ENCODE peak calls at places on chromosomes 4 and X, in six cellular contexts. J is BE2C, S is H1, G is GM23248, P is neural progenitor cell, Q is fibroblast of lung. E is an unnamed sample.

GRCh38 chrX:56113785-56114436 is 118.2 kb upstream of the KLF8 start:
- DNase-seq in J (no peak), S (peak; percentile 39), G (no peak), P (peak; percentile 3), Q (no peak), E (no peak)

GRCh38 chrX:40418413-40419195 is 162.2 kb upstream of the ATP6AP2 start:
- DNase-seq in J (no peak), S (no peak), G (no peak), P (no peak), Q (peak; percentile 32), E (no peak)

GRCh38 chr4:144399927-144400326 is 246.0 kb upstream of the HHIP start:
- DNase-seq in J (no peak), S (no peak), G (peak; percentile 72), P (no peak), Q (peak; percentile 97), E (peak; percentile 67)

GRCh38 chrX:25925956-25926355 is 212.2 kb upstream of the MAGEB18 start:
- DNase-seq in J (no peak), S (no peak), G (no peak), P (no peak), Q (peak; percentile 8), E (no peak)

GRCh38 chrX:111823068-111823467 is 52.9 kb upstream of the TRPC5OS start:
- DNase-seq in J (peak; percentile 34), S (peak; percentile 61), G (peak; percentile 36), P (peak; percentile 89), Q (no peak), E (peak; percentile 70)

GRCh38 chr4:66023061-66023460 is 352.8 kb upstream of the EPHA5 start:
- DNase-seq in J (no peak), S (no peak), G (no peak), P (no peak), Q (peak; percentile 19), E (no peak)

GRCh38 chrX:9211269-9211668 is 177.3 kb upstream of the FAM9B start:
- DNase-seq in J (no peak), S (no peak), G (no peak), P (no peak), Q (no peak), E (no peak)

GRCh38 chr4:33407496-33407895 is 2687.3 kb downstream of the PCDH7 start:
- DNase-seq in J (no peak), S (no peak), G (no peak), P (no peak), Q (no peak), E (no peak)

GRCh38 chr4:1218892-1219552 is 29.9 kb downstream of the CTBP1 start:
- DNase-seq in J (no peak), S (no peak), G (no peak), P (no peak), Q (no peak), E (no peak)

GRCh38 chr4:117249333-117249732 is 164.0 kb upstream of the TRAM1L1 start:
- DNase-seq in J (no peak), S (no peak), G (no peak), P (no peak), Q (no peak), E (no peak)

GRCh38 chr4:2036327-2036726 is 22.8 kb upstream of the NAT8L start:
- DNase-seq in J (no peak), S (no peak), G (no peak), P (no peak), Q (no peak), E (no peak)

GRCh38 chrX:124145749-124146148 is 184.2 kb downstream of the STAG2 start:
- DNase-seq in J (no peak), S (no peak), G (no peak), P (no peak), Q (no peak), E (no peak)

DNA sequence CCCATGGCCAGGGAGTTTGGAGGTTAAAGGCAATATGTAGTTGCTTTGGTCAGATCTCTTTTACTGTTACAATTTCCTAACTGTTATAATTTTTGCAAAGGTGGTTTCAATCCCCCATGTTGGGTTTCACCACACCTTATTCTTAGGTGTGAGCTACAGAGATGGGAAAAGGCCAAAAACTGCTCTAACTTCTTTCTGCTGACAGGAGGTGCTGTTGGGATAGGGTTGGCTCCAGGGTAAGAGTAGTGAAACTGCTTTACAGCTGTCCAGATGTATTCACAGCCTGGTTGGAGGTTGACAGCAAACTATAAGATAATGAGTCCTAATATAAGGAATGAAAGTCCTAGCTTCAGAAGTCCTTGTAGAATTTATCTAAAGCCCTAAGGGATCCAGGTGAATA is 181.3 kb upstream of the TEX13D start:
- DNase-seq in J (no peak), S (no peak), G (no peak), P (no peak), Q (no peak), E (no peak)
- H3K9me3 ChIP-seq in J (no peaks in the 10 kb centered on the region), S (peaks cover 5% of the 10 kb centered on the region), G (no peaks in the 10 kb centered on the region), P (no peaks in the 10 kb centered on the region), Q (no peaks in the 10 kb centered on the region), E (no peaks in the 10 kb centered on the region)

GRCh38 chrX:39063037-39063436 is 261.8 kb downstream of the MID1IP1 start:
- DNase-seq in J (no peak), S (no peak), G (no peak), P (no peak), Q (no peak), E (no peak)
- H3K4me3 ChIP-seq in J (no peak overlapping the region), S (no peak overlapping the region), G (no peak overlapping the region), P (no peak overlapping the region), Q (no peak overlapping the region), E (no peak overlapping the region)

DNA sequence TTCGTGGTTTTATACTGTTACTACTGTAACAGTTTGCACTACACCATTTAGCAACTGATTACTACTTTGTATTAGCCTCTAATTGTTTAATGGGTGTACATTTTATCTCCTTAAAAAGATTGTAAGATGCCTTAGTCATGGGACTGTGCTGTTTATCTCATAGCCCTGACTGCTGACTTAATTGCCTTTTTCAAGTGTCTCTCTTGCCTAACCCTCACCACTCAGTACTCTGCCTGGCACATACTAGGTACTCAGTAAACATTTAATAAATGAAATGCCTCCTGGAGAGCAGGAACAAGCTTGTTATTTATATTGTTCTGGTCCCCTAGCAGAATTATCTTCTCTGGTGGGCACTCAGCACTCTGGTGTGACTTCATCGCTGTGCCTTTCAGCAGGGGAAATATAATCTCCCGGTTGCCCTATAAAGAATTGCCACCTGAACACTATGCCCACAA is 1.7 kb upstream of the STIM2 start:
- DNase-seq in J (no peak), S (no peak), G (no peak), P (no peak), Q (peak; percentile 32), E (peak; percentile 29)
- H3K4me1 ChIP-seq in J (peaks cover 3% of the 10 kb centered on the region), S (peaks cover 8% of the 10 kb centered on the region), G (peaks cover 28% of the 10 kb centered on the region), P (peaks cover 43% of the 10 kb centered on the region), Q (peaks cover 12% of the 10 kb centered on the region), E (peaks cover 15% of the 10 kb centered on the region)

DNA sequence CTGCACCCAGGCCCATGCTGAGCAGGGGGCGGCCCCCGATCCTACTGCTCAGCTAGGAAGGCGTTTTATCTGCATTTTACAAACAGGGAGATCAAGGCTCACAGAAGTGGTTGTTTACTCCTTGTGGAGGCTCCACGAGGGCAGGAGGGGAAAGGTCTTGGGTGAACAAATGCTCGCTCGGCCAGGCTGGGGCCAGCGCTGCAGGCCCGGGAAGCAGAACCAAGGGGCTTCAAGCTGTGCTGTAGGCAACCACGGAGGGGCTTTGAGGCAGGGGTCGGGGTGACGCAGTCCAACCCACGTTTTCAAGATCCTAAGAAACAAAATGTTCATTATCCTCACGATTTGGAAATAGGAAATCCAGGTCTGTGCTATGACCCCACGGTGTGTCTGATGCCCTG is 125.8 kb downstream of the HMX1 start:
- DNase-seq in J (no peak), S (peak; percentile 41), G (no peak), P (no peak), Q (no peak), E (no peak)
- H3K9me3 ChIP-seq in J (no peaks in the 10 kb centered on the region), S (no peaks in the 10 kb centered on the region), G (no peaks in the 10 kb centered on the region), P (no peaks in the 10 kb centered on the region), Q (peaks cover 3% of the 10 kb centered on the region), E (no peaks in the 10 kb centered on the region)

GRCh38 chr4:87005369-87005689 is 70.5 kb downstream of the AFF1 start:
- DNase-seq in J (no peak), S (no peak), G (no peak), P (no peak), Q (no peak), E (no peak)
- H3K4me3 ChIP-seq in J (no peak overlapping the region), S (no peak overlapping the region), G (peak overlapping the region; percentile 92), P (no peak overlapping the region), Q (peak overlapping the region; percentile 70), E (peak overlapping the region; percentile 88)

GRCh38 chr4:139658983-139659382 is 6.6 kb upstream of the MGST2 start:
- DNase-seq in J (no peak), S (no peak), G (no peak), P (no peak), Q (no peak), E (no peak)
- H3K4me1 ChIP-seq in J (peaks cover 8% of the 10 kb centered on the region), S (peaks cover 5% of the 10 kb centered on the region), G (peaks cover 11% of the 10 kb centered on the region), P (peaks cover 19% of the 10 kb centered on the region), Q (peaks cover 8% of the 10 kb centered on the region), E (no peaks in the 10 kb centered on the region)

DNA sequence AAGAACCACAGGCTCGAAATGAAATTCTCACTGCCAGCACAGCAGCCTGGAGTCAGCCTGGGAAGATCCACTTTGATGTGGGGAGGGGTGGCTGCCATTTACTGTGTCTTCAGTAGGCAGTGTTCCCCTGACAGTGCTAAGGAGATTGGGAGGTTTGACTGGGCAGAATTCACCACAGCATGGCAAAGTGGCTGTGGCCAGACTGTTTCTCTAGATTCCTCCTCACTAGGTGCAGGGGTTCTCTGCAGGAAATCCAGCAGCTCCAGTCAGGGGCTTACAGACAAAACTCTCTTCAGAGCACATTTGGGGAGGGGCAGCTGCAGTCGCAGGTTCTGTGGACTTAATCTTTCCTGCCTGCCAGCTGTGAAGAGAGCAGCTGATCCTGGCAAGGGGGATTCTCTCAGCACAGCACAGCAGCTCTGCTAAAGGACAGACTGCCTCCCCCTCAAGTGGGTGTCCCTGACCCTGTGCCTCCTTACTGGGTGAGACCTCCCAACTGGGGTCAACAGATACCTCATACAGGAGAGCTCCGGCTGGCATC is 1174.0 kb downstream of the RAPGEF2 start:
- DNase-seq in J (no peak), S (no peak), G (no peak), P (peak; percentile 51), Q (no peak), E (peak; percentile 3)
- H3K9me3 ChIP-seq in J (no peaks in the 10 kb centered on the region), S (no peaks in the 10 kb centered on the region), G (no peaks in the 10 kb centered on the region), P (no peaks in the 10 kb centered on the region), Q (no peaks in the 10 kb centered on the region), E (no peaks in the 10 kb centered on the region)